ENCODE peak calls at places on chromosomes 3 and 15, in nine cellular contexts. H is NCI-H748 treated with DMSO at 0.1 percent for 48 hours, L is MCF 10A, J is choroid plexus epithelial cell, F is right cardiac atrium, B is NCI-H146, A is nucleus accumbens, R is HT1080, V is non-pigmented ciliary epithelial cell. M is an unnamed sample.

GRCh38 chr15:57526076-57526475 is 65.6 kb upstream of the MYZAP start:
- DNase-seq in J (no peak), V (no peak), R (no peak), L (no peak), A (no peak), B (no peak), F (no peak), H (no peak), M (no peak)

GRCh38 chr3:151443583-151443982 is 17.3 kb downstream of the IGSF10 start:
- DNase-seq in A (no peak), F (no peak), R (no peak), J (peak; percentile 30), B (no peak), L (peak; percentile 32), H (no peak), V (no peak), M (no peak)

GRCh38 chr3:52436500-52437106 is 8.3 kb downstream of the SEMA3G start:
- DNase-seq in F (peak; percentile 78), A (no peak), H (no peak), J (peak; percentile 48), B (no peak), V (no peak), L (no peak), R (no peak), M (no peak)

GRCh38 chr3:187969581-187969950 is 184.4 kb upstream of the LPP start:
- DNase-seq in L (no peak), V (no peak), R (no peak), H (no peak), J (no peak), A (no peak), B (no peak), F (no peak), M (no peak)

GRCh38 chr15:48887144-48887543 is 9.2 kb downstream of the EID1 start:
- DNase-seq in A (no peak), H (no peak), F (no peak), V (no peak), J (no peak), R (no peak), B (peak; percentile 21), L (no peak), M (no peak)

GRCh38 chr3:108806316-108806715 is 16.3 kb upstream of the TRAT1 start:
- DNase-seq in L (no peak), J (no peak), F (no peak), B (no peak), A (no peak), H (no peak), V (no peak), R (peak; percentile 21), M (no peak)

GRCh38 chr15:59762558-59762957 is 73.4 kb upstream of the BNIP2 start:
- DNase-seq in A (no peak), F (no peak), R (peak; percentile 6), L (peak; percentile 14), B (no peak), J (no peak), V (no peak), H (no peak), M (no peak)

GRCh38 chr15:75356006-75356405 is 9.2 kb downstream of the NEIL1 start:
- DNase-seq in F (peak; percentile 55), J (no peak), L (no peak), V (no peak), R (no peak), B (no peak), H (no peak), A (no peak), M (no peak)

GRCh38 chr15:28943146-28943545 is 57.4 kb downstream of the APBA2 start:
- DNase-seq in F (no peak), A (no peak), L (no peak), J (no peak), B (no peak), R (no peak), H (no peak), V (no peak), M (no peak)

GRCh38 chr3:84224262-84224661 is 734.5 kb upstream of the CADM2 start:
- DNase-seq in V (peak; percentile 2), L (no peak), A (no peak), R (peak; percentile 87), H (no peak), F (no peak), J (no peak), B (no peak), M (no peak)

GRCh38 chr15:70140543-70141375 is 43.0 kb upstream of the TLE3 start:
- DNase-seq in H (no peak), J (peak; percentile 83), A (no peak), B (no peak), V (no peak), R (no peak), F (no peak), L (peak; percentile 25), M (no peak)

GRCh38 chr3:151314593-151314992 is 2.0 kb downstream of the GPR87 start:
- DNase-seq in A (no peak), L (no peak), J (no peak), V (no peak), H (no peak), R (no peak), F (no peak), B (no peak), M (no peak)

GRCh38 chr3:128426128-128426921 is 40.4 kb downstream of the DNAJB8 start:
- DNase-seq in B (peak; percentile 65), F (peak; percentile 80), L (peak; percentile 30), J (peak; percentile 14), A (no peak), V (no peak), R (no peak), H (no peak), M (no peak)

GRCh38 chr15:85274315-85275050 is 105.9 kb upstream of the AKAP13 start:
- DNase-seq in J (no peak), F (no peak), R (no peak), A (no peak), H (no peak), V (no peak), B (no peak), L (no peak), M (no peak)

GRCh38 chr15:100863406-100864198 is 16.0 kb upstream of the ALDH1A3 start:
- DNase-seq in J (no peak), V (peak; percentile 18), L (no peak), A (peak; percentile 74), F (peak; percentile 74), R (no peak), B (no peak), H (no peak), M (peak; percentile 64)

GRCh38 chr15:43440721-43441281 is 52.2 kb downstream of the TP53BP1 start:
- DNase-seq in H (no peak), V (peak; percentile 94), J (peak; percentile 98), B (peak; percentile 58), L (peak; percentile 97), R (peak; percentile 96), F (no peak), A (peak; percentile 42), M (peak; percentile 94)

GRCh38 chr3:64765951-64766350 is 78.2 kb upstream of the ADAMTS9 start:
- DNase-seq in A (no peak), V (no peak), R (no peak), J (no peak), L (no peak), B (no peak), H (no peak), F (no peak), M (no peak)

GRCh38 chr15:66703540-66703941 is 1.5 kb downstream of the SMAD6 start:
- DNase-seq in F (peak; percentile 76), J (peak; percentile 66), A (no peak), H (no peak), V (no peak), L (no peak), R (no peak), B (peak; percentile 15), M (no peak)

GRCh38 chr3:39192490-39193092 is at the start of gene XIRP1:
- DNase-seq in H (no peak), J (no peak), F (peak; percentile 65), V (no peak), B (no peak), L (no peak), R (peak; percentile 53), A (no peak), M (no peak)

GRCh38 chr15:79919090-79919748 is 22.4 kb upstream of the MTHFS start:
- DNase-seq in H (no peak), F (no peak), B (no peak), L (no peak), A (no peak), J (no peak), R (no peak), V (no peak), M (no peak)

GRCh38 chr15:34628577-34629152 is 45.2 kb upstream of the GOLGA8B start:
- DNase-seq in J (peak; percentile 31), H (no peak), R (no peak), B (no peak), V (no peak), A (no peak), L (no peak), F (no peak), M (no peak)

GRCh38 chr15:81085213-81085612 is 48.9 kb upstream of the CFAP161 start:
- DNase-seq in V (no peak), R (no peak), J (no peak), F (no peak), B (no peak), L (no peak), A (no peak), H (no peak), M (no peak)

GRCh38 chr3:126132751-126133511 is 47.5 kb downstream of the ALDH1L1 start:
- DNase-seq in L (no peak), H (no peak), V (no peak), A (peak; percentile 21), B (peak; percentile 28), R (peak; percentile 27), F (no peak), J (peak; percentile 49), M (no peak)

GRCh38 chr3:77038468-77038927 is 1.4 kb upstream of the ROBO2 start:
- DNase-seq in F (peak; percentile 79), V (peak; percentile 72), J (peak; percentile 94), L (peak; percentile 79), B (peak; percentile 89), R (peak; percentile 79), A (peak; percentile 83), H (peak; percentile 80), M (peak; percentile 44)

GRCh38 chr15:93987068-93987467 is 244.3 kb upstream of the MCTP2 start:
- DNase-seq in J (no peak), F (no peak), L (no peak), H (no peak), V (no peak), A (no peak), B (no peak), R (peak; percentile 46), M (no peak)

GRCh38 chr3:104723000-104723399 is 643.7 kb upstream of the ALCAM start:
- DNase-seq in L (no peak), H (no peak), A (no peak), R (no peak), V (no peak), B (no peak), F (no peak), J (no peak), M (no peak)

GRCh38 chr15:64844576-64845140 is 2.9 kb downstream of the PLEKHO2 start:
- DNase-seq in F (peak; percentile 22), A (no peak), R (no peak), L (no peak), B (no peak), J (no peak), V (no peak), H (no peak), M (no peak)

M was measured in BJ.